ENCODE peak calls at places on chromosomes 3 and 15, in eight cellular contexts. O is left colon; J is LHCN-M2; H is GM04503; G is amniotic stem cell; Z is activated CD8-positive, alpha-beta memory T cell treated with anti-CD3 and anti-CD28 coated beads, Interleukin-2, amount 50 U/mL, for 48 hours; N is activated CD4-positive, CD25-positive, alpha-beta regulatory T cell; Y is T-cell. Q is an unnamed sample.

GRCh38 chr3:184345678-184346144 is 8.3 kb downstream of the FAM131A start:
- DNase-seq in O (peak), J (peak), H (no peak), G (no peak), Z (no peak), N (no peak), Y (no peak), Q (no peak)

GRCh38 chr3:170829873-170830272 is 40.1 kb downstream of the RPL22L1 start:
- DNase-seq in O (no peak), J (no peak), H (no peak), G (no peak), Z (no peak), N (no peak), Y (no peak), Q (no peak)

GRCh38 chr3:195151866-195152526 is 119.0 kb downstream of the XXYLT1 start:
- DNase-seq in O (no peak), J (peak), H (peak), G (peak), Z (no peak), N (no peak), Y (no peak), Q (no peak)

GRCh38 chr3:184168363-184169120 is 6.1 kb upstream of the AP2M1 start:
- DNase-seq in O (no peak), J (peak), H (no peak), G (peak), Z (no peak), N (no peak), Y (no peak), Q (no peak)

GRCh38 chr3:128178782-128179473 is 25.6 kb downstream of the EEFSEC start:
- DNase-seq in O (no peak), J (no peak), H (no peak), G (no peak), Z (no peak), N (no peak), Y (no peak), Q (no peak)

GRCh38 chr3:33579181-33579510 is 138.9 kb downstream of the CLASP2 start:
- DNase-seq in O (no peak), J (no peak), H (no peak), G (no peak), Z (no peak), N (no peak), Y (no peak), Q (no peak)

GRCh38 chr3:157335677-157336076 is 101.0 kb upstream of the PTX3 start:
- DNase-seq in O (no peak), J (peak), H (no peak), G (peak), Z (no peak), N (no peak), Y (no peak), Q (peak)

GRCh38 chr3:63685340-63685739 is 32.9 kb downstream of the SNTN start:
- DNase-seq in O (no peak), J (no peak), H (no peak), G (no peak), Z (no peak), N (no peak), Y (no peak), Q (no peak)

GRCh38 chr3:46484911-46485696 is 12.7 kb upstream of the RTP3 start:
- DNase-seq in O (peak), J (peak), H (no peak), G (no peak), Z (no peak), N (no peak), Y (no peak), Q (peak)

GRCh38 chr3:102189564-102190339 is 245.1 kb upstream of the ZPLD1 start:
- DNase-seq in O (no peak), J (peak), H (no peak), G (no peak), Z (no peak), N (no peak), Y (no peak), Q (no peak)

GRCh38 chr3:4719011-4719649 is 226.0 kb downstream of the ITPR1 start:
- DNase-seq in O (no peak), J (peak), H (no peak), G (no peak), Z (no peak), N (no peak), Y (no peak), Q (peak)

GRCh38 chr15:65796610-65797012 is 4.5 kb upstream of the DENND4A start:
- DNase-seq in O (no peak), J (peak), H (no peak), G (peak), Z (no peak), N (no peak), Y (no peak), Q (peak)

GRCh38 chr15:84603630-84604379 is 3.0 kb downstream of the ZSCAN2 start:
- DNase-seq in O (no peak), J (no peak), H (no peak), G (no peak), Z (no peak), N (no peak), Y (no peak), Q (no peak)